ENCODE peak calls at places on chromosomes 16 and 17, in eight cellular contexts. N is fibroblast of villous mesenchyme, G is endothelial cell of umbilical vein, M is WERI-Rb-1, A is nephron progenitor cell, E is uterus, T is GM23338, V is GM20000. O is an unnamed sample.

GRCh38 chr17:12514596-12514995 is 151.1 kb upstream of the MYOCD start:
- DNase-seq in G (no peak), T (no peak), V (no peak), A (no peak), M (no peak), E (no peak), N (peak; percentile 14), O (no peak)

GRCh38 chr16:22325598-22326368 is 28.6 kb downstream of the POLR3E start:
- DNase-seq in N (no peak), G (no peak), T (no peak), M (no peak), V (no peak), E (no peak), A (no peak), O (no peak)

GRCh38 chr16:12238598-12238997 is 262.1 kb downstream of the SNX29 start:
- DNase-seq in A (no peak), T (no peak), N (no peak), E (no peak), M (no peak), V (no peak), G (no peak), O (no peak)

GRCh38 chr16:56912746-56913703 is 18.9 kb upstream of the HERPUD1 start:
- DNase-seq in T (no peak), A (no peak), V (no peak), E (no peak), N (peak; percentile 89), G (no peak), M (no peak), O (no peak)

GRCh38 chr16:620700-621525 is 9.9 kb upstream of the WFIKKN1 start:
- DNase-seq in N (no peak), T (no peak), V (no peak), G (no peak), A (no peak), M (no peak), E (no peak), O (no peak)

GRCh38 chr16:24235806-24236205 is 20.3 kb upstream of the CACNG3 start:
- DNase-seq in E (no peak), A (no peak), N (no peak), G (no peak), M (no peak), V (no peak), T (no peak), O (no peak)

GRCh38 chr16:11367483-11367906 is 22.2 kb downstream of the RMI2 start:
- DNase-seq in T (no peak), N (peak; percentile 55), A (no peak), V (no peak), G (no peak), M (no peak), E (no peak), O (no peak)

GRCh38 chr16:51919736-51920135 is 627.2 kb downstream of the TOX3 start:
- DNase-seq in V (no peak), E (no peak), A (no peak), M (no peak), N (no peak), T (no peak), G (no peak), O (no peak)

GRCh38 chr16:76791151-76791550 is 399.8 kb upstream of the MON1B start:
- DNase-seq in E (no peak), N (no peak), G (no peak), T (no peak), A (no peak), V (no peak), M (no peak), O (no peak)

GRCh38 chr17:31538080-31538762 is 146.7 kb downstream of the RAB11FIP4 start:
- DNase-seq in M (no peak), N (no peak), A (no peak), E (no peak), V (peak; percentile 66), G (no peak), T (no peak), O (peak; percentile 69)

GRCh38 chr17:34301986-34302385 is 16.4 kb downstream of the CCL11 start:
- DNase-seq in A (no peak), M (no peak), V (no peak), N (no peak), G (no peak), T (no peak), E (no peak), O (no peak)

GRCh38 chr17:27473748-27474609 is 17.7 kb downstream of the KSR1 start:
- DNase-seq in M (peak; percentile 23), A (no peak), N (peak; percentile 53), V (peak; percentile 57), E (peak; percentile 39), T (no peak), G (peak; percentile 84), O (peak; percentile 55)

GRCh38 chr17:34626141-34626681 is 46.8 kb downstream of the TMEM132E start:
- DNase-seq in A (no peak), M (no peak), V (no peak), T (peak; percentile 63), E (no peak), G (no peak), N (no peak), O (no peak)

GRCh38 chr17:83161298-83162034 is 82.1 kb downstream of the METRNL start:
- DNase-seq in A (no peak), T (no peak), E (no peak), V (no peak), G (no peak), M (no peak), N (peak; percentile 86), O (no peak)

GRCh38 chr16:27324851-27325301 is 11.1 kb downstream of the IL4R start:
- DNase-seq in N (no peak), E (no peak), G (no peak), A (no peak), T (peak; percentile 58), V (no peak), M (peak; percentile 86), O (no peak)

GRCh38 chr17:43858201-43858600 is 11.2 kb downstream of the CD300LG start:
- DNase-seq in V (no peak), G (no peak), T (no peak), A (no peak), N (no peak), E (no peak), M (no peak), O (no peak)

GRCh38 chr17:6145946-6146345 is 75.8 kb downstream of the WSCD1 start:
- DNase-seq in A (no peak), M (no peak), T (no peak), V (no peak), E (no peak), G (no peak), N (no peak), O (no peak)
- TF ChIP-seq CTCF in A (no peak), M (no peak), T (peak; percentile 27), V (no peak), E (no peak), G (no peak), N (no peak), O (no peak)

DNA sequence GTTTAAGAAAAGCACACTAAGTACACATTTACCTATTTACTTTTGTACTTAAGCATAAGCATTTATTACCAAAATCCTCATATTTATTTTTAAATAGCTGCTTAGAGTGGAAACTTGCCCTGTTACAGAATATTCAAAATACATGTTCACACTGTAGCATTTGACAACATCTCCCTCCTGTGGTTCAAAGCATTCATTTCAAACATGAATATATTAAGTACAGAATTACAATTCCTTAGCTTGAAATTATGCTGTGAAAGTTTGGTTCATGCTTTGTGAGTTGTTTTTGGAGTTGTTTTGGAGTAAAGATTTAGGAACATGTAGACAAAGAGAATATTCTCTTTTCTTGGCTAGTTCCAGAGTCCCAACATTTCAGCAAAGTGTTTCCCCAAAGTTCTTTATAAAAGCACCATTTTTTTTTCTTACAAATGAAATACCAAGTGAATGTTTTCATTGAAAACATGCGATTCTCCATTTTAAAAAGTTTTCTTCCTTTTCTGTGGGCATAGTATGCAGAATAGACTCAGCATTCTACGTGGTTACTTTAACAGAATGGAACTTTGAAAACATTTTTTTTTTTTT is 33.2 kb downstream of the TUBD1 start:
- DNase-seq in M (no peak), E (no peak), A (no peak), G (peak; percentile 76), T (no peak), N (peak; percentile 80), V (no peak), O (peak; percentile 15)
- TF ChIP-seq CTCF in M (no peak), E (peak; percentile 59), A (peak; percentile 20), G (peak; percentile 29), T (no peak), N (peak; percentile 65), V (no peak), O (peak; percentile 65)

DNA sequence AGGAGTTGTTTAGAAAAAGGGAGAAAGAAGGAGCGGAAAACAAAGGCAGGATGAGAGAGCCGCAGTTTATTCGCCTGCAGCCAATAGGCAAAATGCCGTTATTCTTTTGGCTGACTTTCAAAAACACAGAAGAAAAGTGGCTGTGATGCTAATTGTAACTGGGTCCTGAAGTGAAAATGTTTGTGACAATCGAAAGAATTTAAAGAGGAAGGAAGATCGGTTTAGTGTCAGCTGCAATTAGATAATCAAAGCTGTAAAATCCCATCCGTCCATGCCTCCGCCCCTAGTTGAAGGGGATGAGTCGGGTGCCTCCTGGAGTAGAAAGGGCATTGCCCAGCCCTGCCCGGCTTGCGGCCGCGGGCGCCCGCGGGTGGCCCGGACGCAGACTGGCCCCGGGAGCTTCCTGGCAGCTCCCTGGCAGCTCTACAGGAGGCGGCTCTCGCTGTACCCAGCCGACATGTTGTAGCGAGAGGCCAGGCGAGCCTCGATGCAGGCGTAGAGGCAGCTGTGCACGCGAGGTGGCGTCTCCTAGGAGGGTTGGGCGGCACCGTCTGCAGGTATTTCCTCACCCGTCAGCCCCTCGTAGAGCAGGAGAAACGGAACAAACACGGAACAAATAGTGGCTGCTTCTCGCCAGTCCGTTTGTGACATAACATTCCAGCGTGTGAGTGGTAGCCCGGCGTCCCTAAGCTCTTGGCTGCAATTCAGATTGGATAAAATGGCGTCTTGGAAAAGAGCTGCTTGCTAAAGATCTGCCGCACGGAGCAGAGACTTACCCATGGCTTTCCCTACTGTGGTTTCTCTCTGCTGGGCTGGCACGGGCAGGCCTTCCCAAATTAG is 82.3 kb downstream of the TNRC6C start:
- DNase-seq in M (peak; percentile 77), A (no peak), G (peak; percentile 85), N (peak; percentile 26), V (peak; percentile 48), T (peak; percentile 27), E (peak; percentile 58), O (peak; percentile 46)
- TF ChIP-seq CTCF in M (peak; percentile 44), A (no peak), G (no peak), N (peak; percentile 14), V (peak; percentile 3), T (no peak), E (no peak), O (no peak)

DNA sequence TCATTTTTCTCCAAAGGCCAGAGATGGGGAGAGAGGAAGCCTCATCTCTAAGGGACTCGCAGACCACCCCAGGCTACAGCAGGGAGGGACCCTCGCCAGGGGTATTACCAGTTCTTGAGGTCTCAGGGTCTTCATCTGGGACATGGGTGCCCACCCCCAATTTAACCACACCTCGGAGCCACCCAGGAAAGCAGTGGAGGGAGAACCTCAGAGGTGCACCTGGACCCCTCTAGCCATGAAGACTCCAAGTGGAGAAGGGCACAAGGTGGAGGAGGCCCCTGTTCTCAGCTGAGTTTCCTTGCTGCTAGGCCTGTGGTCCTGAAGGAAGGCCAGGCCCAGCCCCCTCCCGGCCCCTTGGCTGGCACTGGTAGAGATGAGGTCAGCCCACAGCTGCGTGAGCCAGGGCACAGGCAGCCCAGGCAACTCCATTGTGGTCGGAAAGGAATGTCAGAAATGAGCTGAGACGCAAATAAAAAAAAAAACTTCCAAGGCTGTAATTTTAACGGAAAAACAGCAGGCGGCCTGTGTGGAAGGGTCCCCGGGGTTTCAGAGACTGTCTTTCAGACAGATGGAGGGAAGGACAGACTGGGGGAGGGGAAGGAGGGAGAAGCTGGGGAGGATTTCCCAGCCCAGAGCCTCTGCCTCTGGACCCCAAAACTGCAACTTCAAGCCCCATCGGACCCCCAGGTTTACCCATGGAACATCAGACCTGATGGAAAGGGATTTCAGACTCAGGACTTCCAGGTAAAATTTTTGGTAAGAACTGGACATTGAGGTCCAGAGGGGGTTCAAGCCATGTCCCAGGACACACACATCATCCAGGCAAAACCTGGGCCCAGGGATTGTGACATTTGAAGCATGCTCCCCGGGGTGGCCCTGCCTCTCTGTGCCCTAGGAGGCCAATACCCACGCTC is 25.5 kb upstream of the MRPS23 start:
- DNase-seq in M (peak; percentile 82), E (peak; percentile 83), V (no peak), T (peak; percentile 91), A (peak; percentile 56), N (peak; percentile 98), G (peak; percentile 98), O (no peak)
- TF ChIP-seq CTCF in M (peak; percentile 1), E (peak; percentile 68), V (no peak), T (no peak), A (peak; percentile 34), N (peak; percentile 72), G (peak; percentile 57), O (no peak)

O was measured in GM13977.